ENCODE peak calls at places on chromosomes 16 and 17, in eight cellular contexts. One of them, this sample, is unnamed.

GRCh38 chr17:41697122-41697962 is 8.7 kb downstream of the EIF1 start:
- DNase-seq in germinal center: no peak
- DNase-seq in nucleus accumbens: peak; percentile 9
- DNase-seq in NCI-H1105 treated with DMSO at 0.1 percent for 48 hours: no peak
- DNase-seq in T-helper 2 cell: no peak
- DNase-seq in tibial artery: peak; percentile 91
- DNase-seq in HEK293T: peak; percentile 60
- DNase-seq in cardiac fibroblast: peak; percentile 72
- DNase-seq in this sample: peak; percentile 44

GRCh38 chr17:77666881-77667395 is 291.6 kb upstream of the TNRC6C start:
- DNase-seq in germinal center: peak; percentile 53
- DNase-seq in nucleus accumbens: no peak
- DNase-seq in NCI-H1105 treated with DMSO at 0.1 percent for 48 hours: no peak
- DNase-seq in T-helper 2 cell: peak; percentile 97
- DNase-seq in tibial artery: no peak
- DNase-seq in HEK293T: no peak
- DNase-seq in cardiac fibroblast: no peak
- DNase-seq in this sample: no peak

GRCh38 chr17:59367657-59368045 is 36.2 kb downstream of the YPEL2 start:
- DNase-seq in germinal center: no peak
- DNase-seq in nucleus accumbens: no peak
- DNase-seq in NCI-H1105 treated with DMSO at 0.1 percent for 48 hours: no peak
- DNase-seq in T-helper 2 cell: no peak
- DNase-seq in tibial artery: no peak
- DNase-seq in HEK293T: no peak
- DNase-seq in cardiac fibroblast: peak; percentile 39
- DNase-seq in this sample: no peak

GRCh38 chr17:69860142-69860680 is 214.8 kb upstream of the KCNJ16 start:
- DNase-seq in germinal center: no peak
- DNase-seq in nucleus accumbens: no peak
- DNase-seq in NCI-H1105 treated with DMSO at 0.1 percent for 48 hours: no peak
- DNase-seq in T-helper 2 cell: no peak
- DNase-seq in tibial artery: no peak
- DNase-seq in HEK293T: no peak
- DNase-seq in cardiac fibroblast: no peak
- DNase-seq in this sample: no peak

GRCh38 chr17:27415090-27415795 is 41.0 kb upstream of the KSR1 start:
- DNase-seq in germinal center: no peak
- DNase-seq in nucleus accumbens: no peak
- DNase-seq in NCI-H1105 treated with DMSO at 0.1 percent for 48 hours: no peak
- DNase-seq in T-helper 2 cell: no peak
- DNase-seq in tibial artery: no peak
- DNase-seq in HEK293T: no peak
- DNase-seq in cardiac fibroblast: no peak
- DNase-seq in this sample: no peak

GRCh38 chr17:2055494-2056220 is 754 bp downstream of the HIC1 start:
- DNase-seq in germinal center: peak; percentile 47
- DNase-seq in nucleus accumbens: no peak
- DNase-seq in NCI-H1105 treated with DMSO at 0.1 percent for 48 hours: no peak
- DNase-seq in T-helper 2 cell: peak; percentile 54
- DNase-seq in tibial artery: no peak
- DNase-seq in HEK293T: no peak
- DNase-seq in cardiac fibroblast: peak; percentile 64
- DNase-seq in this sample: peak; percentile 68

GRCh38 chr17:2624292-2624731 is 30.9 kb downstream of the PAFAH1B1 start:
- DNase-seq in germinal center: peak; percentile 25
- DNase-seq in nucleus accumbens: no peak
- DNase-seq in NCI-H1105 treated with DMSO at 0.1 percent for 48 hours: no peak
- DNase-seq in T-helper 2 cell: no peak
- DNase-seq in tibial artery: no peak
- DNase-seq in HEK293T: no peak
- DNase-seq in cardiac fibroblast: no peak
- DNase-seq in this sample: no peak

GRCh38 chr16:4691666-4692412 is 1.5 kb upstream of the NUDT16L1 start:
- DNase-seq in germinal center: no peak
- DNase-seq in nucleus accumbens: no peak
- DNase-seq in NCI-H1105 treated with DMSO at 0.1 percent for 48 hours: no peak
- DNase-seq in T-helper 2 cell: no peak
- DNase-seq in tibial artery: no peak
- DNase-seq in HEK293T: no peak
- DNase-seq in cardiac fibroblast: no peak
- DNase-seq in this sample: no peak

GRCh38 chr16:89988951-89989350 is 30.3 kb downstream of the DBNDD1 start:
- DNase-seq in germinal center: no peak
- DNase-seq in nucleus accumbens: no peak
- DNase-seq in NCI-H1105 treated with DMSO at 0.1 percent for 48 hours: no peak
- DNase-seq in T-helper 2 cell: no peak
- DNase-seq in tibial artery: no peak
- DNase-seq in HEK293T: no peak
- DNase-seq in cardiac fibroblast: no peak
- DNase-seq in this sample: no peak

GRCh38 chr16:71542377-71542776 is 16.2 kb downstream of the CHST4 start:
- DNase-seq in germinal center: peak; percentile 68
- DNase-seq in nucleus accumbens: no peak
- DNase-seq in NCI-H1105 treated with DMSO at 0.1 percent for 48 hours: no peak
- DNase-seq in T-helper 2 cell: peak; percentile 65
- DNase-seq in tibial artery: peak; percentile 46
- DNase-seq in HEK293T: peak; percentile 74
- DNase-seq in cardiac fibroblast: peak; percentile 49
- DNase-seq in this sample: peak; percentile 22

GRCh38 chr17:19398301-19399181 is 11.6 kb upstream of the MFAP4 start:
- DNase-seq in germinal center: no peak
- DNase-seq in nucleus accumbens: no peak
- DNase-seq in NCI-H1105 treated with DMSO at 0.1 percent for 48 hours: peak; percentile 13
- DNase-seq in T-helper 2 cell: no peak
- DNase-seq in tibial artery: peak; percentile 79
- DNase-seq in HEK293T: no peak
- DNase-seq in cardiac fibroblast: peak; percentile 74
- DNase-seq in this sample: peak; percentile 43

GRCh38 chr16:88731699-88732098 is 25.4 kb downstream of the CTU2 start:
- DNase-seq in germinal center: peak; percentile 52
- DNase-seq in nucleus accumbens: peak; percentile 41
- DNase-seq in NCI-H1105 treated with DMSO at 0.1 percent for 48 hours: no peak
- DNase-seq in T-helper 2 cell: no peak
- DNase-seq in tibial artery: no peak
- DNase-seq in HEK293T: peak; percentile 68
- DNase-seq in cardiac fibroblast: no peak
- DNase-seq in this sample: no peak

GRCh38 chr17:69269174-69269998 is 40.8 kb upstream of the ABCA10 start:
- DNase-seq in germinal center: no peak
- DNase-seq in nucleus accumbens: no peak
- DNase-seq in NCI-H1105 treated with DMSO at 0.1 percent for 48 hours: no peak
- DNase-seq in T-helper 2 cell: no peak
- DNase-seq in tibial artery: no peak
- DNase-seq in HEK293T: no peak
- DNase-seq in cardiac fibroblast: peak; percentile 85
- DNase-seq in this sample: no peak

GRCh38 chr17:82871776-82872561 is 32.1 kb upstream of the ZNF750 start:
- DNase-seq in germinal center: no peak
- DNase-seq in nucleus accumbens: no peak
- DNase-seq in NCI-H1105 treated with DMSO at 0.1 percent for 48 hours: no peak
- DNase-seq in T-helper 2 cell: no peak
- DNase-seq in tibial artery: no peak
- DNase-seq in HEK293T: no peak
- DNase-seq in cardiac fibroblast: no peak
- DNase-seq in this sample: no peak

GRCh38 chr16:30760577-30761426 is 1.1 kb downstream of the CFAP119 start:
- DNase-seq in germinal center: peak; percentile 31
- DNase-seq in nucleus accumbens: no peak
- DNase-seq in NCI-H1105 treated with DMSO at 0.1 percent for 48 hours: no peak
- DNase-seq in T-helper 2 cell: no peak
- DNase-seq in tibial artery: no peak
- DNase-seq in HEK293T: no peak
- DNase-seq in cardiac fibroblast: no peak
- DNase-seq in this sample: no peak

GRCh38 chr17:42378597-42379594 is 9.3 kb downstream of the STAT3 start:
- DNase-seq in germinal center: peak; percentile 50
- DNase-seq in nucleus accumbens: no peak
- DNase-seq in NCI-H1105 treated with DMSO at 0.1 percent for 48 hours: no peak
- DNase-seq in T-helper 2 cell: peak; percentile 34
- DNase-seq in tibial artery: no peak
- DNase-seq in HEK293T: no peak
- DNase-seq in cardiac fibroblast: peak; percentile 47
- DNase-seq in this sample: peak; percentile 25

GRCh38 chr16:3769942-3770341 is 52.6 kb upstream of the TRAP1 start:
- DNase-seq in germinal center: no peak
- DNase-seq in nucleus accumbens: no peak
- DNase-seq in NCI-H1105 treated with DMSO at 0.1 percent for 48 hours: no peak
- DNase-seq in T-helper 2 cell: no peak
- DNase-seq in tibial artery: no peak
- DNase-seq in HEK293T: no peak
- DNase-seq in cardiac fibroblast: no peak
- DNase-seq in this sample: no peak

GRCh38 chr16:77584205-77584859 is 138.0 kb upstream of the NUDT7 start:
- DNase-seq in germinal center: peak; percentile 35
- DNase-seq in nucleus accumbens: no peak
- DNase-seq in NCI-H1105 treated with DMSO at 0.1 percent for 48 hours: peak; percentile 50
- DNase-seq in T-helper 2 cell: peak; percentile 58
- DNase-seq in tibial artery: peak; percentile 33
- DNase-seq in HEK293T: peak; percentile 57
- DNase-seq in cardiac fibroblast: peak; percentile 88
- DNase-seq in this sample: peak; percentile 35

GRCh38 chr17:1485748-1486376 is 6.6 kb downstream of the MYO1C start:
- DNase-seq in germinal center: peak; percentile 74
- DNase-seq in nucleus accumbens: no peak
- DNase-seq in NCI-H1105 treated with DMSO at 0.1 percent for 48 hours: no peak
- DNase-seq in T-helper 2 cell: peak; percentile 70
- DNase-seq in tibial artery: peak; percentile 69
- DNase-seq in HEK293T: peak; percentile 52
- DNase-seq in cardiac fibroblast: peak; percentile 64
- DNase-seq in this sample: peak; percentile 79

GRCh38 chr17:74512624-74513084 is 18.6 kb downstream of the CD300LB start:
- DNase-seq in germinal center: no peak
- DNase-seq in nucleus accumbens: no peak
- DNase-seq in NCI-H1105 treated with DMSO at 0.1 percent for 48 hours: no peak
- DNase-seq in T-helper 2 cell: no peak
- DNase-seq in tibial artery: no peak
- DNase-seq in HEK293T: no peak
- DNase-seq in cardiac fibroblast: peak; percentile 2
- DNase-seq in this sample: no peak

GRCh38 chr17:34579017-34579946 is at the start of gene TMEM132E:
- DNase-seq in germinal center: no peak
- DNase-seq in nucleus accumbens: peak; percentile 74
- DNase-seq in NCI-H1105 treated with DMSO at 0.1 percent for 48 hours: peak; percentile 66
- DNase-seq in T-helper 2 cell: peak; percentile 27
- DNase-seq in tibial artery: peak; percentile 30
- DNase-seq in HEK293T: peak; percentile 19
- DNase-seq in cardiac fibroblast: peak; percentile 6
- DNase-seq in this sample: peak; percentile 29

GRCh38 chr16:88748364-88748763 is 36.7 kb downstream of the PIEZO1 start:
- DNase-seq in germinal center: no peak
- DNase-seq in nucleus accumbens: no peak
- DNase-seq in NCI-H1105 treated with DMSO at 0.1 percent for 48 hours: no peak
- DNase-seq in T-helper 2 cell: no peak
- DNase-seq in tibial artery: no peak
- DNase-seq in HEK293T: no peak
- DNase-seq in cardiac fibroblast: no peak
- DNase-seq in this sample: no peak

GRCh38 chr17:80539022-80539421 is 5.6 kb upstream of the RPTOR start:
- DNase-seq in germinal center: no peak
- DNase-seq in nucleus accumbens: no peak
- DNase-seq in NCI-H1105 treated with DMSO at 0.1 percent for 48 hours: no peak
- DNase-seq in T-helper 2 cell: peak; percentile 27
- DNase-seq in tibial artery: no peak
- DNase-seq in HEK293T: no peak
- DNase-seq in cardiac fibroblast: no peak
- DNase-seq in this sample: no peak

GRCh38 chr16:30628628-30629342 is 18.6 kb upstream of the ZNF689 start:
- DNase-seq in germinal center: peak; percentile 79
- DNase-seq in nucleus accumbens: peak; percentile 60
- DNase-seq in NCI-H1105 treated with DMSO at 0.1 percent for 48 hours: peak; percentile 67
- DNase-seq in T-helper 2 cell: peak; percentile 79
- DNase-seq in tibial artery: peak; percentile 88
- DNase-seq in HEK293T: peak; percentile 90
- DNase-seq in cardiac fibroblast: peak; percentile 83
- DNase-seq in this sample: peak; percentile 88

GRCh38 chr16:3490911-3491629 is 4.2 kb downstream of the C16orf90 start:
- DNase-seq in germinal center: no peak
- DNase-seq in nucleus accumbens: no peak
- DNase-seq in NCI-H1105 treated with DMSO at 0.1 percent for 48 hours: peak; percentile 6
- DNase-seq in T-helper 2 cell: no peak
- DNase-seq in tibial artery: no peak
- DNase-seq in HEK293T: no peak
- DNase-seq in cardiac fibroblast: no peak
- DNase-seq in this sample: no peak

GRCh38 chr17:37098910-37099664 is 150.3 kb downstream of the AATF start:
- DNase-seq in germinal center: no peak
- DNase-seq in nucleus accumbens: no peak
- DNase-seq in NCI-H1105 treated with DMSO at 0.1 percent for 48 hours: no peak
- DNase-seq in T-helper 2 cell: no peak
- DNase-seq in tibial artery: no peak
- DNase-seq in HEK293T: no peak
- DNase-seq in cardiac fibroblast: no peak
- DNase-seq in this sample: no peak

GRCh38 chr16:1775006-1775845 is 2.3 kb upstream of the MRPS34 start:
- DNase-seq in germinal center: no peak
- DNase-seq in nucleus accumbens: no peak
- DNase-seq in NCI-H1105 treated with DMSO at 0.1 percent for 48 hours: no peak
- DNase-seq in T-helper 2 cell: no peak
- DNase-seq in tibial artery: no peak
- DNase-seq in HEK293T: no peak
- DNase-seq in cardiac fibroblast: no peak
- DNase-seq in this sample: no peak

GRCh38 chr17:42387663-42388380 is 420 bp downstream of the STAT3 start:
- DNase-seq in germinal center: peak; percentile 30
- DNase-seq in nucleus accumbens: no peak
- DNase-seq in NCI-H1105 treated with DMSO at 0.1 percent for 48 hours: peak; percentile 33
- DNase-seq in T-helper 2 cell: peak; percentile 33
- DNase-seq in tibial artery: peak; percentile 59
- DNase-seq in HEK293T: peak; percentile 35
- DNase-seq in cardiac fibroblast: peak; percentile 41
- DNase-seq in this sample: peak; percentile 36